ENCODE peak calls at places on chromosomes 16 and 17, in six cellular contexts. One of them, this sample, is unnamed.

GRCh38 chr16:71540-72341 is 690 bp downstream of the RHBDF1 start:
- DNase-seq in GM12891: no peak
- DNase-seq in GM12878: no peak
- DNase-seq in H1: no peak
- DNase-seq in HepG2: peak; percentile 41
- DNase-seq in K562: peak; percentile 64
- DNase-seq in this sample: peak; percentile 52

GRCh38 chr16:84351630-84352029 is 16.7 kb upstream of the ATP2C2 start:
- DNase-seq in GM12891: no peak
- DNase-seq in GM12878: no peak
- DNase-seq in H1: no peak
- DNase-seq in HepG2: no peak
- DNase-seq in K562: no peak
- DNase-seq in this sample: no peak

GRCh38 chr17:7043544-7044268 is at the start of gene SLC16A11:
- DNase-seq in GM12891: peak; percentile 35
- DNase-seq in GM12878: no peak
- DNase-seq in H1: no peak
- DNase-seq in HepG2: no peak
- DNase-seq in K562: no peak
- DNase-seq in this sample: no peak

GRCh38 chr17:81956607-81957589 is 4.1 kb downstream of the NOTUM start:
- DNase-seq in GM12891: no peak
- DNase-seq in GM12878: no peak
- DNase-seq in H1: no peak
- DNase-seq in HepG2: no peak
- DNase-seq in K562: no peak
- DNase-seq in this sample: no peak

GRCh38 chr17:72423286-72423589 is 302.4 kb downstream of the SOX9 start:
- DNase-seq in GM12891: no peak
- DNase-seq in GM12878: no peak
- DNase-seq in H1: no peak
- DNase-seq in HepG2: no peak
- DNase-seq in K562: no peak
- DNase-seq in this sample: no peak

GRCh38 chr17:76523084-76524037 is 14.1 kb downstream of the CYGB start:
- DNase-seq in GM12891: peak; percentile 83
- DNase-seq in GM12878: no peak
- DNase-seq in H1: peak; percentile 49
- DNase-seq in HepG2: peak; percentile 53
- DNase-seq in K562: peak; percentile 91
- DNase-seq in this sample: peak; percentile 85

GRCh38 chr16:55502801-55503366 is 6.0 kb upstream of the LPCAT2 start:
- DNase-seq in GM12891: no peak
- DNase-seq in GM12878: no peak
- DNase-seq in H1: no peak
- DNase-seq in HepG2: peak; percentile 79
- DNase-seq in K562: no peak
- DNase-seq in this sample: no peak

GRCh38 chr16:78461087-78461486 is 361.6 kb downstream of the WWOX start:
- DNase-seq in GM12891: no peak
- DNase-seq in GM12878: no peak
- DNase-seq in H1: no peak
- DNase-seq in HepG2: no peak
- DNase-seq in K562: no peak
- DNase-seq in this sample: no peak

GRCh38 chr16:68961778-68962402 is 118.6 kb downstream of the TANGO6 start:
- DNase-seq in GM12891: no peak
- DNase-seq in GM12878: no peak
- DNase-seq in H1: no peak
- DNase-seq in HepG2: no peak
- DNase-seq in K562: no peak
- DNase-seq in this sample: no peak

GRCh38 chr16:3577302-3577752 is at the start of gene NLRC3:
- DNase-seq in GM12891: no peak
- DNase-seq in GM12878: no peak
- DNase-seq in H1: no peak
- DNase-seq in HepG2: no peak
- DNase-seq in K562: no peak
- DNase-seq in this sample: no peak

GRCh38 chr16:74667215-74667765 is 613 bp upstream of the RFWD3 start:
- DNase-seq in GM12891: no peak
- DNase-seq in GM12878: no peak
- DNase-seq in H1: no peak
- DNase-seq in HepG2: peak; percentile 41
- DNase-seq in K562: peak; percentile 49
- DNase-seq in this sample: no peak

GRCh38 chr17:69434164-69434579 is 19.7 kb downstream of the MAP2K6 start:
- DNase-seq in GM12891: no peak
- DNase-seq in GM12878: no peak
- DNase-seq in H1: no peak
- DNase-seq in HepG2: no peak
- DNase-seq in K562: no peak
- DNase-seq in this sample: no peak

GRCh38 chr16:67442581-67443255 is 11.8 kb downstream of the HSD11B2 start:
- DNase-seq in GM12891: no peak
- DNase-seq in GM12878: no peak
- DNase-seq in H1: no peak
- DNase-seq in HepG2: no peak
- DNase-seq in K562: no peak
- DNase-seq in this sample: no peak

GRCh38 chr17:65398036-65398787 is 163.2 kb downstream of the AXIN2 start:
- DNase-seq in GM12891: no peak
- DNase-seq in GM12878: no peak
- DNase-seq in H1: no peak
- DNase-seq in HepG2: no peak
- DNase-seq in K562: no peak
- DNase-seq in this sample: no peak

GRCh38 chr17:32350662-32351418 is 883 bp downstream of the ZNF207 start:
- DNase-seq in GM12891: no peak
- DNase-seq in GM12878: no peak
- DNase-seq in H1: no peak
- DNase-seq in HepG2: peak; percentile 54
- DNase-seq in K562: no peak
- DNase-seq in this sample: peak; percentile 23

GRCh38 chr17:79887451-79887991 is 48.3 kb upstream of the CBX4 start:
- DNase-seq in GM12891: no peak
- DNase-seq in GM12878: no peak
- DNase-seq in H1: no peak
- DNase-seq in HepG2: no peak
- DNase-seq in K562: no peak
- DNase-seq in this sample: no peak

GRCh38 chr16:56558024-56558747 is 6.7 kb upstream of the MT4 start:
- DNase-seq in GM12891: no peak
- DNase-seq in GM12878: no peak
- DNase-seq in H1: no peak
- DNase-seq in HepG2: no peak
- DNase-seq in K562: no peak
- DNase-seq in this sample: no peak

GRCh38 chr17:61017317-61018001 is 339.8 kb downstream of the BCAS3 start:
- DNase-seq in GM12891: no peak
- DNase-seq in GM12878: no peak
- DNase-seq in H1: no peak
- DNase-seq in HepG2: no peak
- DNase-seq in K562: no peak
- DNase-seq in this sample: no peak

GRCh38 chr17:81994593-81995462 is 17.4 kb downstream of the ASPSCR1 start:
- DNase-seq in GM12891: no peak
- DNase-seq in GM12878: no peak
- DNase-seq in H1: no peak
- DNase-seq in HepG2: peak; percentile 97
- DNase-seq in K562: no peak
- DNase-seq in this sample: no peak

GRCh38 chr16:1546430-1546829 is 13.0 kb downstream of the TMEM204 start:
- DNase-seq in GM12891: no peak
- DNase-seq in GM12878: no peak
- DNase-seq in H1: no peak
- DNase-seq in HepG2: no peak
- DNase-seq in K562: no peak
- DNase-seq in this sample: no peak

GRCh38 chr17:9410285-9410684 is 165.3 kb downstream of the STX8 start:
- DNase-seq in GM12891: no peak
- DNase-seq in GM12878: no peak
- DNase-seq in H1: no peak
- DNase-seq in HepG2: no peak
- DNase-seq in K562: no peak
- DNase-seq in this sample: no peak

GRCh38 chr17:83183951-83184506 is 104.6 kb downstream of the METRNL start:
- DNase-seq in GM12891: no peak
- DNase-seq in GM12878: no peak
- DNase-seq in H1: no peak
- DNase-seq in HepG2: no peak
- DNase-seq in K562: no peak
- DNase-seq in this sample: no peak

GRCh38 chr16:24953721-24954120 is 61.4 kb downstream of the ARHGAP17 start:
- DNase-seq in GM12891: no peak
- DNase-seq in GM12878: no peak
- DNase-seq in H1: no peak
- DNase-seq in HepG2: no peak
- DNase-seq in K562: no peak
- DNase-seq in this sample: no peak

GRCh38 chr16:14300631-14301149 is 229.6 kb downstream of the MRTFB start:
- DNase-seq in GM12891: no peak
- DNase-seq in GM12878: no peak
- DNase-seq in H1: no peak
- DNase-seq in HepG2: peak; percentile 88
- DNase-seq in K562: peak; percentile 52
- DNase-seq in this sample: peak; percentile 40

GRCh38 chr16:58459344-58460218 is 40.4 kb upstream of the NDRG4 start:
- DNase-seq in GM12891: no peak
- DNase-seq in GM12878: no peak
- DNase-seq in H1: no peak
- DNase-seq in HepG2: peak; percentile 62
- DNase-seq in K562: no peak
- DNase-seq in this sample: no peak

GRCh38 chr16:85395207-85395912 is 217.8 kb upstream of the GSE1 start:
- DNase-seq in GM12891: peak; percentile 54
- DNase-seq in GM12878: peak; percentile 24
- DNase-seq in H1: no peak
- DNase-seq in HepG2: peak; percentile 37
- DNase-seq in K562: peak; percentile 80
- DNase-seq in this sample: no peak

DNA sequence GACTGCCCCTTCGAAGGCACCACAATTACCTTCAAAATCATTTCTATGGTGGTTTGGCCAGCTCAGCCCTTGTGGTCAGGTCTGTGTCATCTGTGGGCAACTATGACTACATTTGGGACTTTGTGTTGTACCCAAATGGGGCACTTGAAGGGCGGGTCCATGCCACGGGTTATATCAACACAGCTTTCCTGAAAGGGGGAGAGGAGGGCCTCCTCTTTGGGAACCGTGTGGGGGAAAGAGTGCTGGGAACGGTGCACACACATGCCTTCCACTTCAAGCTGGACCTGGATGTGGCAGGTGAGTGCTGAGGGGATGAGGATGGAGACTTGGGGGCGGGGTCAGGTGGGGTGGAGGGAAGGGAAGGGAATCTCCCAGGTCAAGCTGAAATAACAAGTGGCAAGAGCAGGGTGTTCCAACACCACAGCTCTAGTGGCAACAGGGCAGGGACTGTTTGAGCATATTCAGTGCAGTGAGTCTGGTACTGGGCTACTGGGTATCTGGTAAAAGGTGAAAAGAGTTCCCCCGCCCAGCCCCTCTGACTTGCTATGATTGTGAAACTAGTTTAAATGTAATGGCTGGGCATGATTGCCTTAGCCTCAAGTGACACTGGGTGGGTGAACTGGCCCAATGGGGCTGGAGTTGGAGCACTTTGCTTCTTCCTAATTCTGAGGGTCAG is 1.7 kb downstream of the AOC2 start:
- DNase-seq in GM12891: no peak
- DNase-seq in GM12878: no peak
- DNase-seq in H1: no peak
- DNase-seq in HepG2: no peak
- DNase-seq in K562: no peak
- DNase-seq in this sample: no peak
- TF ChIP-seq POLR2A in GM12891: no peak
- TF ChIP-seq POLR2A in GM12878: no peak
- TF ChIP-seq POLR2A in H1: no peak
- TF ChIP-seq POLR2A in HepG2: no peak
- TF ChIP-seq POLR2A in K562: no peak
- TF ChIP-seq POLR2A in this sample: no peak

DNA sequence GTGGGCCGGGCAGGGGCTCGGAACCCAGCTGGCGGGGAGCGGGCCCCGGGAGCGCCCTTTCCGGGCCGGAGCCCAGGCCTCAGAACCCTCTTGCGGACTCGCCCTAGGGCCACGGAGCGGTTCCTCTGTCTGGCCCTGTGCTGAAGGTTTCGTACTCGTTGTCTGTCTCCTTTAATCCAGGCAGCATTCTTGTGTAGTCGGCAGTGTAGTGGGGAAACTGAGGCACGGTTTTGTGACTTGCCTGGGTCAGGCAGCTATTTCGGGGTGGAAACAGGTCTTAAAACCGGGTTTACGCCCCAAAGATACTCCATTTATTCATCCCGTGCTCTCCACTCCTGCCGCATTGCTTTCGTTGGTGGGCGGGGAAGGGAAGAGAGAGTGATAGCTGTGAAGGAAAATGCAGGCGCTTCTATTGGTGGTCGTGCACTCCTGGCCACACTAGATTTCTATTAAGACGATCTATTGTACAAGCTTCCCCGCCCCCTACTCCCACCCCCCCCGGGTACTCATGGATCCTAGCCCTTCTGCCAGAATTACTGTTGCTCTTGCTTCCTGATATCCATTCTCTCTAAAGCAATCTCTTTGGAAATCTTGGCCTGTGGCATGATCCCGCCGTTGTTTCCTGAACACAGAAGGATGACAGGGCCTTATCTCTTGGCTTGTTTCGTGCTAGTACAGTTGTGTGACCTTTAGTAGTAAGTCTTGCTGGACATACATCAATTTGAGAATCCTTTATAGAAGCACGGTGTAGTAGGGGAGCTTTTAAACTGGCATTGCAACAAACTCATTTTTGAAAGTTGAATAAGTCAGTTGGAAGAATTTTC is 751 bp downstream of the DCAF7 start:
- DNase-seq in GM12891: no peak
- DNase-seq in GM12878: no peak
- DNase-seq in H1: no peak
- DNase-seq in HepG2: peak; percentile 66
- DNase-seq in K562: peak; percentile 34
- DNase-seq in this sample: no peak
- TF ChIP-seq TAF1 in GM12891: no peak
- TF ChIP-seq TAF1 in GM12878: no peak
- TF ChIP-seq TAF1 in H1: no peak
- TF ChIP-seq TAF1 in HepG2: no peak
- TF ChIP-seq TAF1 in K562: no peak
- TF ChIP-seq TAF1 in this sample: no peak

GRCh38 chr16:27335349-27336052 is 21.7 kb downstream of the IL4R start:
- DNase-seq in GM12891: no peak
- DNase-seq in GM12878: no peak
- DNase-seq in H1: no peak
- DNase-seq in HepG2: no peak
- DNase-seq in K562: no peak
- DNase-seq in this sample: no peak
- TF ChIP-seq POLR2AphosphoS5 in GM12891: no peak
- TF ChIP-seq POLR2AphosphoS5 in GM12878: no peak
- TF ChIP-seq POLR2AphosphoS5 in H1: no peak
- TF ChIP-seq POLR2AphosphoS5 in HepG2: no peak
- TF ChIP-seq POLR2AphosphoS5 in K562: no peak
- TF ChIP-seq POLR2AphosphoS5 in this sample: no peak

GRCh38 chr17:56806949-56807348 is 26.8 kb downstream of the C17orf67 start:
- DNase-seq in GM12891: no peak
- DNase-seq in GM12878: no peak
- DNase-seq in H1: no peak
- DNase-seq in HepG2: no peak
- DNase-seq in K562: no peak
- DNase-seq in this sample: no peak
- TF ChIP-seq POLR2A in GM12891: no peak
- TF ChIP-seq POLR2A in GM12878: no peak
- TF ChIP-seq POLR2A in H1: no peak
- TF ChIP-seq POLR2A in HepG2: no peak
- TF ChIP-seq POLR2A in K562: no peak
- TF ChIP-seq POLR2A in this sample: no peak